ENCODE peak calls at places on chromosomes 1 and 21, in eight cellular contexts. One of them, this sample, is unnamed.

GRCh38 chr1:234681990-234682389 is 72.0 kb upstream of the IRF2BP2 start:
- DNase-seq in stomach: no peak
- DNase-seq in osteoblast: no peak
- DNase-seq in brain microvascular endothelial cell: no peak
- DNase-seq in cardiac muscle cell: no peak
- DNase-seq in uterus: no peak
- DNase-seq in tibial artery: no peak
- DNase-seq in IMR-90: no peak
- DNase-seq in this sample: no peak

GRCh38 chr1:25875154-25875855 is at the start of gene PAQR7:
- DNase-seq in stomach: peak
- DNase-seq in osteoblast: peak
- DNase-seq in brain microvascular endothelial cell: peak
- DNase-seq in cardiac muscle cell: peak
- DNase-seq in uterus: peak
- DNase-seq in tibial artery: peak
- DNase-seq in IMR-90: peak
- DNase-seq in this sample: peak

GRCh38 chr1:18886003-18886335 is 16.4 kb downstream of the ALDH4A1 start:
- DNase-seq in stomach: no peak
- DNase-seq in osteoblast: peak
- DNase-seq in brain microvascular endothelial cell: no peak
- DNase-seq in cardiac muscle cell: no peak
- DNase-seq in uterus: no peak
- DNase-seq in tibial artery: no peak
- DNase-seq in IMR-90: peak
- DNase-seq in this sample: no peak

GRCh38 chr1:163315773-163316374 is 5.9 kb upstream of the NUF2 start:
- DNase-seq in stomach: peak
- DNase-seq in osteoblast: no peak
- DNase-seq in brain microvascular endothelial cell: peak
- DNase-seq in cardiac muscle cell: peak
- DNase-seq in uterus: peak
- DNase-seq in tibial artery: peak
- DNase-seq in IMR-90: peak
- DNase-seq in this sample: no peak

GRCh38 chr1:89633103-89633744 is at the start of gene LRRC8C:
- DNase-seq in stomach: peak
- DNase-seq in osteoblast: peak
- DNase-seq in brain microvascular endothelial cell: peak
- DNase-seq in cardiac muscle cell: peak
- DNase-seq in uterus: peak
- DNase-seq in tibial artery: peak
- DNase-seq in IMR-90: peak
- DNase-seq in this sample: peak

GRCh38 chr1:9252999-9253398 is 18.4 kb downstream of the H6PD start:
- DNase-seq in stomach: no peak
- DNase-seq in osteoblast: no peak
- DNase-seq in brain microvascular endothelial cell: no peak
- DNase-seq in cardiac muscle cell: no peak
- DNase-seq in uterus: no peak
- DNase-seq in tibial artery: no peak
- DNase-seq in IMR-90: no peak
- DNase-seq in this sample: no peak

GRCh38 chr1:47164552-47164951 is 25.3 kb downstream of the PDZK1IP1 start:
- DNase-seq in stomach: no peak
- DNase-seq in osteoblast: no peak
- DNase-seq in brain microvascular endothelial cell: no peak
- DNase-seq in cardiac muscle cell: no peak
- DNase-seq in uterus: no peak
- DNase-seq in tibial artery: no peak
- DNase-seq in IMR-90: no peak
- DNase-seq in this sample: no peak

GRCh38 chr1:116164056-116164889 is 53.1 kb downstream of the MAB21L3 start:
- DNase-seq in stomach: no peak
- DNase-seq in osteoblast: no peak
- DNase-seq in brain microvascular endothelial cell: no peak
- DNase-seq in cardiac muscle cell: peak
- DNase-seq in uterus: no peak
- DNase-seq in tibial artery: peak
- DNase-seq in IMR-90: no peak
- DNase-seq in this sample: no peak

GRCh38 chr1:67688526-67689219 is 3.7 kb downstream of the GADD45A start:
- DNase-seq in stomach: no peak
- DNase-seq in osteoblast: no peak
- DNase-seq in brain microvascular endothelial cell: no peak
- DNase-seq in cardiac muscle cell: no peak
- DNase-seq in uterus: no peak
- DNase-seq in tibial artery: no peak
- DNase-seq in IMR-90: no peak
- DNase-seq in this sample: no peak

GRCh38 chr1:119080586-119080985 is 59.9 kb downstream of the WARS2 start:
- DNase-seq in stomach: no peak
- DNase-seq in osteoblast: peak
- DNase-seq in brain microvascular endothelial cell: peak
- DNase-seq in cardiac muscle cell: no peak
- DNase-seq in uterus: peak
- DNase-seq in tibial artery: peak
- DNase-seq in IMR-90: peak
- DNase-seq in this sample: no peak

GRCh38 chr1:64882574-64883255 is 83.6 kb downstream of the JAK1 start:
- DNase-seq in stomach: no peak
- DNase-seq in osteoblast: no peak
- DNase-seq in brain microvascular endothelial cell: no peak
- DNase-seq in cardiac muscle cell: no peak
- DNase-seq in uterus: no peak
- DNase-seq in tibial artery: no peak
- DNase-seq in IMR-90: no peak
- DNase-seq in this sample: no peak

GRCh38 chr1:65263286-65263685 is 46.1 kb upstream of the DNAJC6 start:
- DNase-seq in stomach: no peak
- DNase-seq in osteoblast: no peak
- DNase-seq in brain microvascular endothelial cell: no peak
- DNase-seq in cardiac muscle cell: no peak
- DNase-seq in uterus: no peak
- DNase-seq in tibial artery: no peak
- DNase-seq in IMR-90: no peak
- DNase-seq in this sample: no peak

GRCh38 chr1:218878369-218878768 is 295.3 kb upstream of the LYPLAL1 start:
- DNase-seq in stomach: no peak
- DNase-seq in osteoblast: peak
- DNase-seq in brain microvascular endothelial cell: no peak
- DNase-seq in cardiac muscle cell: no peak
- DNase-seq in uterus: no peak
- DNase-seq in tibial artery: no peak
- DNase-seq in IMR-90: peak
- DNase-seq in this sample: no peak

GRCh38 chr1:10308001-10308400 is 90.9 kb upstream of the PGD start:
- DNase-seq in stomach: no peak
- DNase-seq in osteoblast: no peak
- DNase-seq in brain microvascular endothelial cell: no peak
- DNase-seq in cardiac muscle cell: no peak
- DNase-seq in uterus: no peak
- DNase-seq in tibial artery: no peak
- DNase-seq in IMR-90: no peak
- DNase-seq in this sample: no peak

GRCh38 chr21:29321217-29321616 is 22.5 kb downstream of the BACH1 start:
- DNase-seq in stomach: no peak
- DNase-seq in osteoblast: no peak
- DNase-seq in brain microvascular endothelial cell: no peak
- DNase-seq in cardiac muscle cell: no peak
- DNase-seq in uterus: no peak
- DNase-seq in tibial artery: no peak
- DNase-seq in IMR-90: no peak
- DNase-seq in this sample: no peak

GRCh38 chr1:53957231-53957818 is 11.2 kb downstream of the LRRC42 start:
- DNase-seq in stomach: no peak
- DNase-seq in osteoblast: peak
- DNase-seq in brain microvascular endothelial cell: no peak
- DNase-seq in cardiac muscle cell: no peak
- DNase-seq in uterus: no peak
- DNase-seq in tibial artery: no peak
- DNase-seq in IMR-90: peak
- DNase-seq in this sample: no peak

GRCh38 chr1:40640314-40641076 is 25.0 kb downstream of the RIMS3 start:
- DNase-seq in stomach: no peak
- DNase-seq in osteoblast: peak
- DNase-seq in brain microvascular endothelial cell: no peak
- DNase-seq in cardiac muscle cell: no peak
- DNase-seq in uterus: no peak
- DNase-seq in tibial artery: no peak
- DNase-seq in IMR-90: no peak
- DNase-seq in this sample: no peak

GRCh38 chr1:3237994-3238704 is 169.1 kb downstream of the PRDM16 start:
- DNase-seq in stomach: peak
- DNase-seq in osteoblast: no peak
- DNase-seq in brain microvascular endothelial cell: no peak
- DNase-seq in cardiac muscle cell: no peak
- DNase-seq in uterus: no peak
- DNase-seq in tibial artery: peak
- DNase-seq in IMR-90: no peak
- DNase-seq in this sample: no peak

GRCh38 chr1:21324368-21325137 is 34.3 kb upstream of the ECE1 start:
- DNase-seq in stomach: peak
- DNase-seq in osteoblast: peak
- DNase-seq in brain microvascular endothelial cell: peak
- DNase-seq in cardiac muscle cell: no peak
- DNase-seq in uterus: peak
- DNase-seq in tibial artery: peak
- DNase-seq in IMR-90: peak
- DNase-seq in this sample: peak

DNA sequence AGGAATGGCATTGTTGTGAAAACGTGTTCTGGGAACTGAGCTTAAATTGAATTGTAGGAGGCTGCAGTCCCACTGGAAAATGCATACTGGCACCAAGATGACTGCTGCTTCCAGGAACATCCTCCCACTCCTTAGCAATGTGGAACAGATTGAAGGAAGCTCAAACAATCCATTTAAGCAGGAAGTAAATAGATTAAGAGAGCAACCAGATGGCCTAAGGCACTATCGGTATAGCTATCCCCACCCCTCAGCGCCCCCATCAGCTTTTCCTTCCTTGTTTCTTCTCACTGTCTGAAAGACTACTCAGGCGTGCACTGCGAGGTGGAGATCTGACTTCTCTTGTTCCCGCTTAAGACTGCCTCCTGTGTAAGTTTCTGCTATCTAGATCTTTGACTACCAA is 4.0 kb upstream of the IFI16 start:
- DNase-seq in stomach: no peak
- DNase-seq in osteoblast: no peak
- DNase-seq in brain microvascular endothelial cell: no peak
- DNase-seq in cardiac muscle cell: peak
- DNase-seq in uterus: peak
- DNase-seq in tibial artery: no peak
- DNase-seq in IMR-90: no peak
- DNase-seq in this sample: no peak
- H3K27ac ChIP-seq in stomach: peak
- H3K27ac ChIP-seq in osteoblast: no peak
- H3K27ac ChIP-seq in brain microvascular endothelial cell: no peak
- H3K27ac ChIP-seq in cardiac muscle cell: peak
- H3K27ac ChIP-seq in uterus: peak
- H3K27ac ChIP-seq in tibial artery: no peak
- H3K27ac ChIP-seq in IMR-90: no peak
- H3K27ac ChIP-seq in this sample: peak

GRCh38 chr1:34066921-34067603 is 98.0 kb downstream of the CSMD2 start:
- DNase-seq in stomach: no peak
- DNase-seq in osteoblast: no peak
- DNase-seq in brain microvascular endothelial cell: no peak
- DNase-seq in cardiac muscle cell: no peak
- DNase-seq in uterus: no peak
- DNase-seq in tibial artery: no peak
- DNase-seq in IMR-90: peak
- DNase-seq in this sample: no peak
- TF ChIP-seq CTCF in stomach: no peak
- TF ChIP-seq CTCF in osteoblast: no peak
- TF ChIP-seq CTCF in brain microvascular endothelial cell: no peak
- TF ChIP-seq CTCF in cardiac muscle cell: no peak
- TF ChIP-seq CTCF in uterus: no peak
- TF ChIP-seq CTCF in tibial artery: no peak
- TF ChIP-seq CTCF in IMR-90: no peak
- TF ChIP-seq CTCF in this sample: no peak

DNA sequence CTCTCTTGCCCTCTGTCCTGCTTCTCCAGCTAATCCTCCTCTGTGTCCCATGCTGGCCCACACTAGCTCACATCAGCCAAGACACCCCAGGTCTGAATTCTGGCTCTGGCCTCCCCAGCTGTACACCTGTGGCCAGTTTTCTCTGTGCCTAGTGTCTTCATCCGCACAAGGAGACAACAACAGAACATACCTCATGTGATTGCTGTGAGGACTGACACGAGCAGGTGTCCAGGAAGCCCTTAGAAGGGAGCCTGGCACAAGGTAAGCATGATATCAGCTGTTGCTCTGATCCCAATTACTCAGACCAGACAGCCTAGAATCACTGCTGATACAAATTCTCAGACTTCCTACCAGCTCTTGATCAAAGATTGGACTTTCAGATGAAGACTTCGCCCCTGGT is 71.2 kb upstream of the GJB5 start:
- DNase-seq in stomach: no peak
- DNase-seq in osteoblast: no peak
- DNase-seq in brain microvascular endothelial cell: no peak
- DNase-seq in cardiac muscle cell: no peak
- DNase-seq in uterus: no peak
- DNase-seq in tibial artery: no peak
- DNase-seq in IMR-90: no peak
- DNase-seq in this sample: no peak
- H3K27ac ChIP-seq in stomach: no peak
- H3K27ac ChIP-seq in osteoblast: no peak
- H3K27ac ChIP-seq in brain microvascular endothelial cell: no peak
- H3K27ac ChIP-seq in cardiac muscle cell: no peak
- H3K27ac ChIP-seq in uterus: no peak
- H3K27ac ChIP-seq in tibial artery: no peak
- H3K27ac ChIP-seq in IMR-90: no peak
- H3K27ac ChIP-seq in this sample: no peak

GRCh38 chr1:31396633-31397351 is 16.2 kb upstream of the SERINC2 start:
- DNase-seq in stomach: no peak
- DNase-seq in osteoblast: peak
- DNase-seq in brain microvascular endothelial cell: peak
- DNase-seq in cardiac muscle cell: no peak
- DNase-seq in uterus: no peak
- DNase-seq in tibial artery: no peak
- DNase-seq in IMR-90: peak
- DNase-seq in this sample: no peak
- TF ChIP-seq CTCF in stomach: no peak
- TF ChIP-seq CTCF in osteoblast: peak
- TF ChIP-seq CTCF in brain microvascular endothelial cell: peak
- TF ChIP-seq CTCF in cardiac muscle cell: peak
- TF ChIP-seq CTCF in uterus: no peak
- TF ChIP-seq CTCF in tibial artery: no peak
- TF ChIP-seq CTCF in IMR-90: peak
- TF ChIP-seq CTCF in this sample: no peak

GRCh38 chr1:39128126-39128525 is 76.4 kb upstream of the MACF1 start:
- DNase-seq in stomach: no peak
- DNase-seq in osteoblast: no peak
- DNase-seq in brain microvascular endothelial cell: no peak
- DNase-seq in cardiac muscle cell: no peak
- DNase-seq in uterus: no peak
- DNase-seq in tibial artery: no peak
- DNase-seq in IMR-90: no peak
- DNase-seq in this sample: no peak
- H3K27ac ChIP-seq in stomach: peak
- H3K27ac ChIP-seq in osteoblast: no peak
- H3K27ac ChIP-seq in brain microvascular endothelial cell: no peak
- H3K27ac ChIP-seq in cardiac muscle cell: no peak
- H3K27ac ChIP-seq in uterus: peak
- H3K27ac ChIP-seq in tibial artery: peak
- H3K27ac ChIP-seq in IMR-90: peak
- H3K27ac ChIP-seq in this sample: no peak

GRCh38 chr1:199855580-199855979 is 171.9 kb upstream of the NR5A2 start:
- DNase-seq in stomach: no peak
- DNase-seq in osteoblast: no peak
- DNase-seq in brain microvascular endothelial cell: peak
- DNase-seq in cardiac muscle cell: no peak
- DNase-seq in uterus: no peak
- DNase-seq in tibial artery: no peak
- DNase-seq in IMR-90: peak
- DNase-seq in this sample: no peak
- TF ChIP-seq CTCF in stomach: no peak
- TF ChIP-seq CTCF in osteoblast: no peak
- TF ChIP-seq CTCF in brain microvascular endothelial cell: no peak
- TF ChIP-seq CTCF in cardiac muscle cell: no peak
- TF ChIP-seq CTCF in uterus: no peak
- TF ChIP-seq CTCF in tibial artery: no peak
- TF ChIP-seq CTCF in IMR-90: no peak
- TF ChIP-seq CTCF in this sample: no peak

This sample was measured in psoas muscle.